ENCODE peak calls at places on chromosomes 5 and 9, in five cellular contexts. S is nephron progenitor cell; T is effector memory CD8-positive, alpha-beta T cell; H is memory B cell; Z is WERI-Rb-1. F is an unnamed sample.

GRCh38 chr9:20085842-20086241 is 297.0 kb upstream of the SLC24A2 start:
- DNase-seq in Z (no peak), S (no peak), H (no peak), T (no peak), F (no peak)

GRCh38 chr5:141735823-141736222 is 53.8 kb upstream of the ARAP3 start:
- DNase-seq in T (no peak), H (no peak), Z (no peak), S (no peak), F (no peak)

GRCh38 chr9:104855837-104856236 is 72.1 kb downstream of the ABCA1 start:
- DNase-seq in H (no peak), T (no peak), Z (no peak), S (no peak), F (no peak)

GRCh38 chr5:175896641-175897040 is 25.3 kb downstream of the CPLX2 start:
- DNase-seq in T (no peak), Z (no peak), H (no peak), S (no peak), F (no peak)

GRCh38 chr5:118956727-118957126 is 31.6 kb downstream of the DTWD2 start:
- DNase-seq in H (no peak), Z (no peak), S (no peak), T (no peak), F (peak)

GRCh38 chr5:130714200-130714599 is 450.9 kb downstream of the HINT1 start:
- DNase-seq in S (no peak), T (no peak), Z (no peak), H (no peak), F (no peak)

GRCh38 chr9:90839183-90839582 is 37.6 kb downstream of the SYK start:
- DNase-seq in S (no peak), T (no peak), Z (no peak), H (no peak), F (no peak)

GRCh38 chr5:135559342-135559741 is 19.4 kb downstream of the CXCL14 start:
- DNase-seq in S (peak), Z (no peak), H (no peak), T (no peak), F (no peak)

GRCh38 chr9:33163433-33164137 is 3.6 kb downstream of the B4GALT1 start:
- DNase-seq in H (no peak), Z (no peak), T (no peak), S (no peak), F (no peak)

GRCh38 chr9:136711751-136712689 is at the start of gene DIPK1B:
- DNase-seq in H (no peak), Z (peak), T (no peak), S (peak), F (peak)

F was measured in adipocyte.